ENCODE peak calls at places on chromosome 1, in five cellular contexts. P is GM23338, E is posterior cingulate gyrus, L is iPS-NIHi11, C is iris pigment epithelial cell. K is an unnamed sample.

GRCh38 chr1:246267896-246268295 is 239.2 kb downstream of the SMYD3 start:
- DNase-seq in E (no peak), P (peak; percentile 41), C (no peak), L (no peak), K (no peak)

GRCh38 chr1:156926175-156926574 is 5.7 kb downstream of the LRRC71 start:
- DNase-seq in C (peak; percentile 72), E (peak; percentile 67), L (no peak), P (no peak), K (peak; percentile 74)

GRCh38 chr1:2166254-2166653 is 28.3 kb downstream of the FAAP20 start:
- DNase-seq in C (no peak), E (no peak), P (no peak), L (no peak), K (no peak)

GRCh38 chr1:6948861-6949260 is 163.6 kb downstream of the CAMTA1 start:
- DNase-seq in E (no peak), L (no peak), P (no peak), C (no peak), K (no peak)

GRCh38 chr1:234676103-234676594 is 66.2 kb upstream of the IRF2BP2 start:
- DNase-seq in P (peak; percentile 91), C (peak; percentile 73), E (peak; percentile 98), L (peak; percentile 88), K (peak; percentile 44)

GRCh38 chr1:80417651-80418050 is 1383.1 kb upstream of the ADGRL2 start:
- DNase-seq in P (no peak), L (no peak), C (peak; percentile 20), E (no peak), K (no peak)

GRCh38 chr1:148388260-148389026 is 94.7 kb downstream of the PPIAL4G start:
- DNase-seq in E (peak; percentile 99), L (peak; percentile 83), C (peak; percentile 94), P (peak; percentile 97), K (peak; percentile 86)

GRCh38 chr1:174789399-174789798 is 210.3 kb upstream of the CACYBP start:
- DNase-seq in L (no peak), C (peak; percentile 91), E (no peak), P (no peak), K (no peak)

GRCh38 chr1:85991261-85991660 is 165.3 kb downstream of the COL24A1 start:
- DNase-seq in L (no peak), E (no peak), P (no peak), C (no peak), K (no peak)

GRCh38 chr1:112934562-112934952 is 21.4 kb downstream of the SLC16A1 start:
- DNase-seq in E (no peak), C (peak; percentile 49), P (no peak), L (no peak), K (no peak)

GRCh38 chr1:234772345-234773147 is 162.6 kb upstream of the IRF2BP2 start:
- DNase-seq in L (peak; percentile 43), E (peak; percentile 88), P (peak; percentile 71), C (peak; percentile 100), K (peak; percentile 96)

K was measured in LoVo.